ENCODE peak calls at places on chromosomes 16 and 17, in six cellular contexts. Z is left ventricle myocardium inferior, J is astrocyte, U is NT2/D1, X is GM23248, C is esophagus squamous epithelium. K is an unnamed sample. For H3K36me3 and H3K27me3, the result is how much of the 10 kb centered on the place peaks cover.

GRCh38 chr17:66970797-66971196 is 6.3 kb downstream of the CACNG4 start:
- DNase-seq in Z (no peak), J (no peak), U (no peak), X (no peak), C (no peak), K (no peak)

GRCh38 chr17:4436846-4437245 is 3.1 kb downstream of the SPNS3 start:
- DNase-seq in Z (no peak), J (no peak), U (no peak), X (no peak), C (no peak), K (no peak)

GRCh38 chr16:87419971-87420370 is 27.8 kb downstream of the MAP1LC3B start:
- DNase-seq in Z (no peak), J (no peak), U (no peak), X (no peak), C (no peak), K (no peak)

GRCh38 chr17:15470536-15470935 is 3.1 kb upstream of the CDRT4 start:
- DNase-seq in Z (no peak), J (no peak), U (no peak), X (no peak), C (no peak), K (no peak)

GRCh38 chr16:82891918-82892317 is 265.1 kb downstream of the CDH13 start:
- DNase-seq in Z (no peak), J (no peak), U (no peak), X (peak), C (no peak), K (no peak)

GRCh38 chr16:85393674-85394510 is 219.2 kb upstream of the GSE1 start:
- DNase-seq in Z (peak), J (no peak), U (no peak), X (peak), C (no peak), K (no peak)

GRCh38 chr17:78671607-78672404 is 94.6 kb upstream of the DNAH17 start:
- DNase-seq in Z (no peak), J (peak), U (no peak), X (no peak), C (no peak), K (no peak)

GRCh38 chr17:28033972-28034714 is 8.3 kb upstream of the NLK start:
- DNase-seq in Z (no peak), J (peak), U (no peak), X (peak), C (no peak), K (no peak)

GRCh38 chr17:57911834-57912673 is 43.2 kb downstream of the CUEDC1 start:
- DNase-seq in Z (peak), J (peak), U (no peak), X (peak), C (no peak), K (no peak)

GRCh38 chr16:4695473-4696171 is 2.3 kb downstream of the NUDT16L1 start:
- DNase-seq in Z (no peak), J (no peak), U (no peak), X (peak), C (no peak), K (no peak)

GRCh38 chr17:55825213-55825612 is 74.4 kb downstream of the PCTP start:
- DNase-seq in Z (no peak), J (no peak), U (no peak), X (no peak), C (no peak), K (no peak)

GRCh38 chr16:83206426-83206825 is 579.7 kb downstream of the CDH13 start:
- DNase-seq in Z (no peak), J (peak), U (no peak), X (peak), C (no peak), K (no peak)

GRCh38 chr17:74361613-74362391 is at the start of gene BTBD17:
- DNase-seq in Z (peak), J (no peak), U (no peak), X (peak), C (no peak), K (no peak)

GRCh38 chr16:48081656-48082055 is 74.1 kb downstream of the ABCC12 start:
- DNase-seq in Z (no peak), J (peak), U (no peak), X (peak), C (no peak), K (peak)

GRCh38 chr17:82334204-82334621 is 647 bp upstream of the SECTM1 start:
- DNase-seq in Z (no peak), J (no peak), U (no peak), X (no peak), C (no peak), K (no peak)

GRCh38 chr16:29898135-29898534 is 1.2 kb downstream of the SEZ6L2 start:
- DNase-seq in Z (no peak), J (no peak), U (no peak), X (no peak), C (no peak), K (no peak)

GRCh38 chr16:85221810-85222150 is 109.5 kb upstream of the CIBAR2 start:
- DNase-seq in Z (no peak), J (no peak), U (no peak), X (no peak), C (no peak), K (no peak)

GRCh38 chr16:35144212-35144932 is 1685.0 kb downstream of the TP53TG3F start:
- DNase-seq in Z (no peak), J (no peak), U (no peak), X (no peak), C (no peak), K (no peak)

GRCh38 chr16:10964891-10965326 is 20.5 kb downstream of the CLEC16A start:
- DNase-seq in Z (no peak), J (no peak), U (no peak), X (no peak), C (no peak), K (no peak)

GRCh38 chr16:4336701-4337539 is 14.2 kb downstream of the PAM16 start:
- DNase-seq in Z (no peak), J (no peak), U (no peak), X (no peak), C (no peak), K (no peak)

GRCh38 chr17:36947922-36948716 is 635 bp upstream of the AATF start:
- DNase-seq in Z (no peak), J (no peak), U (no peak), X (no peak), C (no peak), K (no peak)

GRCh38 chr16:87765473-87765775 is 362 bp downstream of the KLHDC4 start:
- DNase-seq in Z (no peak), J (no peak), U (no peak), X (peak), C (no peak), K (no peak)

GRCh38 chr16:7333326-7333725 is 681 bp downstream of the RBFOX1 start:
- DNase-seq in Z (no peak), J (no peak), U (no peak), X (no peak), C (no peak), K (no peak)

GRCh38 chr16:86625821-86626220 is 47.5 kb downstream of the FOXL1 start:
- DNase-seq in Z (no peak), J (no peak), U (no peak), X (no peak), C (no peak), K (no peak)

GRCh38 chr17:65104541-65104940 is 32.6 kb upstream of the RGS9 start:
- DNase-seq in Z (no peak), J (no peak), U (no peak), X (no peak), C (no peak), K (no peak)

GRCh38 chr16:9706217-9706616 is 476.0 kb downstream of the GRIN2A start:
- DNase-seq in Z (no peak), J (peak), U (no peak), X (no peak), C (no peak), K (no peak)

GRCh38 chr17:17091276-17091675 is 49.0 kb downstream of the MPRIP start:
- DNase-seq in Z (no peak), J (no peak), U (no peak), X (no peak), C (no peak), K (no peak)
- H3K36me3 ChIP-seq in Z (under half), J (under half), U (under half), X (under half), C (under half), K (under half)

GRCh38 chr17:48608494-48608834 is 2.4 kb downstream of the HOXB7 start:
- DNase-seq in Z (no peak), J (no peak), U (no peak), X (no peak), C (no peak), K (no peak)

GRCh38 chr17:48605991-48606891 is 1.5 kb upstream of the HOXB6 start:
- DNase-seq in Z (no peak), J (no peak), U (no peak), X (no peak), C (no peak), K (no peak)

GRCh38 chr17:48605409-48605864 is 651 bp upstream of the HOXB6 start:
- DNase-seq in Z (no peak), J (no peak), U (no peak), X (no peak), C (no peak), K (no peak)

GRCh38 chr17:48604770-48605329 is at the start of gene HOXB6:
- DNase-seq in Z (no peak), J (no peak), U (no peak), X (peak), C (no peak), K (peak)

GRCh38 chr17:48606892-48607241 is 2.1 kb upstream of the HOXB6 start:
- DNase-seq in Z (no peak), J (no peak), U (no peak), X (no peak), C (no peak), K (no peak)
- H3K27me3 ChIP-seq in Z (half or more), J (half or more), U (half or more), X (under half), C (under half), K (under half)

GRCh38 chr16:90019543-90020259 is 445 bp upstream of the DBNDD1 start:
- DNase-seq in Z (no peak), J (peak), U (no peak), X (peak), C (no peak), K (no peak)

GRCh38 chr16:90020260-90020837 is 1.1 kb upstream of the DBNDD1 start:
- DNase-seq in Z (no peak), J (peak), U (no peak), X (no peak), C (no peak), K (no peak)

GRCh38 chr16:90022209-90023077 is 3.2 kb upstream of the DBNDD1 start:
- DNase-seq in Z (peak), J (peak), U (peak), X (peak), C (no peak), K (peak)

GRCh38 chr16:90019201-90019542 is at the start of gene DBNDD1:
- DNase-seq in Z (no peak), J (no peak), U (no peak), X (no peak), C (no peak), K (no peak)

GRCh38 chr16:90020838-90021382 is 1.7 kb upstream of the DBNDD1 start:
- DNase-seq in Z (no peak), J (peak), U (no peak), X (peak), C (no peak), K (no peak)
- H3K4me3 ChIP-seq in Z (no peak), J (no peak), U (peak), X (no peak), C (no peak), K (no peak)

GRCh38 chr17:75568412-75569255 is 19.0 kb upstream of the MYO15B start:
- DNase-seq in Z (no peak), J (no peak), U (no peak), X (no peak), C (no peak), K (no peak)
- H3K36me3 ChIP-seq in Z (under half), J (under half), U (half or more), X (under half), C (half or more), K (under half)